ENCODE peak calls at places on chromosomes 13 and 19, in nine cellular contexts. C, D, B, Q, V, I, Y, W and F are unnamed samples.

GRCh38 chr13:30255696-30256095 is 51.7 kb downstream of the KATNAL1 start:
- DNase-seq in C (no peak), W (no peak), B (no peak), Y (no peak), Q (no peak), V (peak), I (no peak), D (no peak), F (no peak)

GRCh38 chr13:113927661-113928581 is 46.0 kb downstream of the C13orf46 start:
- DNase-seq in I (peak), W (peak), Q (peak), B (peak), Y (peak), V (no peak), D (peak), C (peak), F (peak)

GRCh38 chr13:37127706-37128241 is 22.3 kb upstream of the CSNK1A1L start:
- DNase-seq in Q (peak), V (peak), D (no peak), W (peak), Y (peak), C (peak), B (no peak), I (no peak), F (peak)

GRCh38 chr13:23357349-23357748 is 76.2 kb downstream of the SACS start:
- DNase-seq in Y (no peak), B (no peak), I (no peak), V (no peak), W (no peak), C (no peak), D (no peak), Q (peak), F (peak)

GRCh38 chr19:19642506-19643157 is 825 bp downstream of the GMIP start:
- DNase-seq in V (no peak), C (no peak), B (no peak), Y (no peak), D (no peak), Q (no peak), I (no peak), W (peak), F (no peak)

GRCh38 chr13:68107667-68108066 is 877.5 kb upstream of the PCDH9 start:
- DNase-seq in I (no peak), C (no peak), W (no peak), Y (no peak), V (no peak), Q (no peak), B (no peak), D (no peak), F (no peak)

GRCh38 chr19:15249912-15250634 is 17.8 kb upstream of the EPHX3 start:
- DNase-seq in Y (peak), V (peak), I (no peak), C (peak), D (no peak), Q (peak), W (peak), B (peak), F (peak)

GRCh38 chr13:26246154-26246553 is 7.8 kb upstream of the CDK8 start:
- DNase-seq in W (no peak), D (no peak), I (no peak), B (no peak), Y (peak), V (no peak), Q (no peak), C (no peak), F (no peak)

GRCh38 chr19:17496337-17496997 is 15.0 kb upstream of the PGLS start:
- DNase-seq in V (peak), I (peak), D (peak), Q (peak), B (no peak), W (peak), C (peak), Y (peak), F (peak)

GRCh38 chr19:16166417-16166816 is 6.9 kb downstream of the CIB3 start:
- DNase-seq in C (no peak), W (no peak), Y (no peak), B (no peak), D (no peak), Q (no peak), V (no peak), I (no peak), F (no peak)

GRCh38 chr19:5623397-5624153 is 692 bp downstream of the SAFB start:
- DNase-seq in C (no peak), D (no peak), Y (no peak), V (no peak), B (no peak), Q (no peak), W (no peak), I (no peak), F (no peak)

GRCh38 chr13:80037505-80037888 is 303.4 kb downstream of the SPRY2 start:
- DNase-seq in W (peak), C (peak), D (no peak), Q (peak), I (no peak), Y (peak), V (peak), B (peak), F (peak)

GRCh38 chr19:19900124-19900523 is 622 bp upstream of the ZNF93 start:
- DNase-seq in W (peak), B (no peak), I (peak), C (peak), V (peak), Y (peak), D (no peak), Q (peak), F (peak)

GRCh38 chr13:108325863-108326262 is 56.3 kb downstream of the TNFSF13B start:
- DNase-seq in W (no peak), D (no peak), I (no peak), Y (no peak), B (no peak), Q (no peak), V (no peak), C (no peak), F (no peak)

GRCh38 chr13:31042084-31042483 is 109.6 kb downstream of the TEX26 start:
- DNase-seq in I (no peak), D (no peak), C (no peak), V (no peak), B (no peak), Q (no peak), Y (no peak), W (no peak), F (no peak)

GRCh38 chr13:108069521-108070210 is 145.7 kb downstream of the LIG4 start:
- DNase-seq in W (no peak), D (no peak), Q (no peak), Y (no peak), B (no peak), C (no peak), V (no peak), I (no peak), F (no peak)

GRCh38 chr19:18453269-18454024 is 15.5 kb upstream of the ISYNA1 start:
- DNase-seq in V (peak), I (no peak), W (no peak), Q (no peak), B (no peak), D (no peak), C (no peak), Y (peak), F (peak)

GRCh38 chr19:35264281-35265125 is 4.3 kb upstream of the USF2 start:
- DNase-seq in W (no peak), C (no peak), Q (no peak), B (no peak), D (peak), V (no peak), I (peak), Y (no peak), F (no peak)

GRCh38 chr19:42846597-42846996 is 32.9 kb downstream of the PSG1 start:
- DNase-seq in Q (peak), Y (peak), W (no peak), D (no peak), V (peak), I (no peak), B (no peak), C (no peak), F (peak)

GRCh38 chr13:99417821-99418662 is 83.2 kb upstream of the TM9SF2 start:
- DNase-seq in V (no peak), W (no peak), D (peak), I (peak), Y (no peak), B (no peak), C (no peak), Q (peak), F (no peak)

GRCh38 chr13:32587014-32587773 is 942 bp downstream of the PDS5B start:
- DNase-seq in Q (peak), C (peak), Y (peak), B (no peak), V (peak), D (peak), W (peak), I (peak), F (peak)

GRCh38 chr13:100913143-100913542 is 238.5 kb upstream of the TMTC4 start:
- DNase-seq in Q (no peak), C (no peak), B (no peak), D (no peak), W (no peak), Y (peak), I (no peak), V (no peak), F (no peak)

GRCh38 chr13:40993987-40994386 is 25.1 kb downstream of the ELF1 start:
- DNase-seq in C (no peak), Y (no peak), I (no peak), W (no peak), Q (no peak), V (peak), B (no peak), D (no peak), F (no peak)

GRCh38 chr13:98984983-98985382 is 7.1 kb upstream of the DOCK9 start:
- DNase-seq in C (no peak), W (no peak), B (no peak), V (no peak), Y (no peak), D (no peak), Q (no peak), I (no peak), F (no peak)

GRCh38 chr19:32615569-32615968 is 34.6 kb downstream of the PDCD5 start:
- DNase-seq in Q (no peak), I (no peak), B (no peak), Y (no peak), D (no peak), C (no peak), V (no peak), W (no peak), F (no peak)

GRCh38 chr19:33465834-33466233 is 55.8 kb downstream of the PEPD start:
- DNase-seq in C (no peak), B (no peak), W (no peak), D (no peak), Y (no peak), V (no peak), Q (no peak), I (no peak), F (no peak)

GRCh38 chr19:56623006-56623405 is 20.0 kb upstream of the SMIM17 start:
- DNase-seq in I (no peak), Y (no peak), C (no peak), W (no peak), V (no peak), Q (no peak), B (no peak), D (no peak), F (no peak)

GRCh38 chr19:48330012-48330681 is 4.8 kb downstream of the EMP3 start:
- DNase-seq in B (no peak), C (peak), V (peak), W (no peak), D (no peak), Q (peak), I (peak), Y (no peak), F (no peak)

GRCh38 chr13:107271226-107271625 is 703.3 kb upstream of the ARGLU1 start:
- DNase-seq in I (no peak), C (peak), B (no peak), W (peak), Q (peak), V (peak), D (no peak), Y (peak), F (no peak)

DNA sequence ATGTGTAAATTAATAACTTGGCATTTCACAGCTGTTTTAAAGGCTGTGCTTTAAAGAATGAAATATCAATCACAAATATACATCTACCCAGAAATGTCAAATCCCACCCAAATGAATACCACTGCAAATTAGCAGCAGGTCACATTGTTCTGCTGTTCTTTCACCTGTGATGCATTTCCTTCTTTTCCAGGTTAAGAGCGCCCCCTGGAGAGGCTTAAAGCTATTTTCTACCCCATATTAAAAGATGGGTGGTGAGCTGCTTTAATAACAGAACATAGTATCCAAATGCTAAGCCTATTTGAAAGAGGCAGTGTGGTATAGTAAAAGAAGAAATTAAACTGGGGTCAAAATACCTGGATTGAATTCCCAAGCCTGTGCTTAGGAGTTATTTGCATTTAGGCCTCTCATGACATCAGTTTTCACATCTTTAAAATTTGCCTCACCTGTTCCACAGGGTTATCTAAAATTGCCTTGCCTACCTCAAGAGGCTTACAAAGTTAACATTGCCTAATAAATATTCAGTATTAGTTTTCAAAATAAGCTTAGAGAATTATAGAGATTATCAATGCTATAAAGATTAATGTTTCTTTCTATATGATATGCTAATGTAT is 396.9 kb upstream of the SLITRK5 start:
- DNase-seq in I (peak), B (no peak), D (no peak), Q (peak), W (peak), C (peak), Y (peak), V (peak), F (no peak)
- TF ChIP-seq CTCF in I (peak), B (peak), D (no peak), Q (peak), W (peak), C (peak), Y (peak), V (peak), F (peak)

DNA sequence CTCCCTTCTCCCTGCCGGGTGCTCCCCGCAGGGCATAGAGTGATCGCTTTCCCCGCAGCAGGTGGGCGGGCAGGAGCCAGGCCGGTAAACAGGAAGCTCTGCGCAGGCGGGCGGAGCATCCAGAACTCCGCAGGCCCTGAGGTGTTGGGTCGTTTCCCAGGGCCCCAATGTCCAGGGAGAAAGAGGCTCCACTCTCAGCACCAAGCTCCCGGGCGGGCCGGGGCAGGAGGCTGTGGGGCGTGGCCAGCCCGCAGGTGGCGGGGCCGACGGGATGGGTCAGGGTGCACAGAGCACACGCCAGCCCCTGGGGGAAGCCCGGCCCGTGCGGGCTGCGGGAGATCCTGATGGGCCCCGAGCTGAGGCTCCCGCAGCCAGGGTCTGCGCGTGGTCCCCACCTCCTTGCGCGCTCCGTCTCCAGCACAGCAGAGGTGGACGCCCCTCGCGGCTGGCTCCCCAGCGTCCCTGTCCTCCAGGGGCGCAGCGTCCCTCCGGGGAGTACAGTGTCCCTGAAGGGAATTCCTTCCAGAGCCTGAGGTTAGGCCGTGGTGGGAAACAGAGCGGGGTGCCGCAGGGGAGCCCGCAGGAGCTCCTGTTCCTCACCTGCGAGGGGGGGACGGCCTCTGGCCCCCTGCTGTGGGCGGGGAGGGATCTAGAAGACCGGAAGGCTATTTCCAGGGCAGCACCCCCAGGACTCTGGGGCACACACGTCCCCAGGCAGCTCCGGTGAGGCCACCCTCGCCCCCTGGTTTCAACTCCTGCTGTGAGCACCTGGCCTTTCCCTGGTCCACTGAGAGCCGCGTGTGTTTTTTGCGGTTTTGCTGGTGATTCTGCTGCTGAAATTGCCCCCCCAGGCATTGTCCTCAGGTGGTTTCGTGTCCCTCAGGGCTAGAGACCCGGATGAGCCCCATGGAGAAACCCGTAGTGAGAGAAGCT is 12.2 kb downstream of the PIP5K1C start:
- DNase-seq in V (peak), C (no peak), Y (no peak), B (no peak), W (no peak), I (no peak), D (no peak), Q (no peak), F (no peak)
- H3K4me3 ChIP-seq in V (no peak), C (no peak), Y (no peak), B (no peak), W (no peak), I (no peak), D (peak), Q (no peak), F (no peak)

GRCh38 chr19:49869484-49870308 is 2.3 kb upstream of the PNKP start:
- DNase-seq in C (peak), D (peak), Q (peak), V (peak), Y (peak), B (peak), I (peak), W (peak), F (peak)
- TF ChIP-seq CTCF in C (no peak), D (peak), Q (no peak), V (no peak), Y (no peak), B (no peak), I (no peak), W (peak), F (no peak)

DNA sequence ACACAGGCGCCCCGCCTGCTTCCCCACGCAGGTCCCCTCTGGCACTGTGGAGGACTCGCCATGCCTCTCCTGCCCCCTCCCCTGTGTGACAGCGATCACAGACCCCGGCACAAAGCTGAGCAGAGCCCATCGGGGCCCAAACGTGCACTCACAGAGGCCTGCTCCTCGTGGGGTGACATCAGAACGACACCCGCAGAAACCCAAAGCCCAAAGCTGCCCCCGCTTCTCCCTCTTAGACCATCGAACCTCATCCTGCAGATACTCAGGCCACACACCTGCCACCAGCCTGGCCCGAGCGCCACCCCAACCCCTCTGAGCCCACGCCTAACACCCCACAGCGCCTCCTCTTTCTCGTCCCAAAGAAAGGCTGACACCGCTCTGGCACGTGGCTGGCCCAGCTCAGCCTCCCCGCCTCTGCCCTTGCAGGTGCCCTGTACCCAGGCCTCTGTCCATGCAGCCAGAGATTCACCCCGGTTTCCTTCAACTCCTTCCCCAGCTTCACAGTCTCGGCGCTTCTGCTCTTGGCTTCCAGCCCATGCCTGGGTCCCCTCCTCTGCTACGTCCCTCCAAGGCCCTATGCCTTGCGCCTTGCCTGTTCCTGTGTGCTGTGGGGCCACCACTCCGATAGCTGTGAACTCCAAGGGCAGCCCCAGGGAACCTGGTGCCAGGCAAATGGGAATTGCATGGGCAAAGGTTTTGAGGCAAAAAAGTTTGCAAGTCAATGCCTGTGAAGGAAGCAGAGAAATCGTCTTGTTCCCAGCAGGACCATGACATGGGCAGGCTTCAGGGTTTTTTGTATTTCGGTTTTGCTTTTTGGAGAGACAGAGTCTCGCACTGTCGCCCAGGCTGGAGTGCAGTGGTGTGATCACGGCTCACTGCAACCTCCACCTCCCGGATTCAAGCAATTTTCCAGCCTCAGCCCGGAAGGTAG is 833 bp upstream of the CBARP start:
- DNase-seq in D (no peak), V (no peak), B (no peak), C (no peak), Q (no peak), I (no peak), W (no peak), Y (no peak), F (no peak)
- H3K4me3 ChIP-seq in D (peak), V (no peak), B (peak), C (peak), Q (peak), I (peak), W (peak), Y (peak), F (peak)

DNA sequence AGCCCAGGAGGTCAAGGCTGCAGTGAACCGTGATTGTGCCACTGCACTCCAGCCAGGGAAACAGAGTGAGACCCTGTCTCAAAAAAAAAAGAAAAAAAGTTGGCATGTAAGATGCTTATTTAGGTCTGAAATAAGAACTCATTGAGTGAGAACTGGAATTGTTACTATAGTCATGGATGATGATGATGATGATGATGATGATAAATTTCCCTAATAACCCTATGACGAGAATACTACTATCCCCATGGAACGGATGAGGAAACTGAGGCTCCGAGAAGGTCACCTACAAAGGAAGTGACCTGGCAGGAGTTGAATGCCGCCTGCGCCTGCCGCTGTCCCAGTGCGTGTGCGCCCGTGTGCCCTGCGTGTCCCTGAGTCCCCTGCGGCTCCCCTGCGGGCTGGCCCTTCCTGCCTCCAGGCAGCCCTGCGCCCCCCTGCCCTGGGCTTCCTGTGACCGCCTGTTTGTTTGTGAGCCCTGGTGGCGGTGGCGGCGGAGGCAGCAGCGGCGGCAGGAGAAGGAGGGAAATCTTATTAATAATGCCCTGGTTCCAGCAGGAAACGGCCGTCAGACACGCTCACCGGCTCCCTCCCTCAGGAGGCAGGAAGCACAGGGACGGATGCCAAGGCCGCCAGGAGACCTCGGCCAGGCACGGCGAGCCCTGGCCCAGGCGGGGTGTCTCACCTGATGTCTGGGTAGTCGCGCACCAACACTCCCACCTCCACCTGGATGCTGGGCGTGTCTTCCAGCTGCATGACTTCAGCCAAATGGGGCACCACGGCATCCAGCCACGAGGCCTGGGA is 29.6 kb downstream of the EXOC3L2 start:
- DNase-seq in Q (peak), D (no peak), B (no peak), V (peak), W (no peak), I (no peak), C (no peak), Y (no peak), F (no peak)
- TF ChIP-seq CTCF in Q (no peak), D (no peak), B (no peak), V (no peak), W (no peak), I (no peak), C (no peak), Y (no peak), F (no peak)